ENCODE peak calls at places on chromosomes 4 and X, in six cellular contexts. L is tibial artery, F is fibroblast of lung, J is hepatocyte, D is Caco-2, M is OCI-LY7. C is an unnamed sample.

GRCh38 chr4:184590196-184590595 is 59.1 kb downstream of the CASP3 start:
- DNase-seq in L (no peak), F (no peak), J (no peak), D (no peak), M (no peak), C (no peak)

GRCh38 chrX:357693-358471 is 28.8 kb downstream of the PPP2R3B start:
- DNase-seq in L (no peak), F (peak; percentile 74), J (no peak), D (no peak), M (no peak), C (peak; percentile 13)

GRCh38 chrX:13754765-13755164 is 20.2 kb downstream of the OFD1 start:
- DNase-seq in L (no peak), F (no peak), J (no peak), D (peak; percentile 20), M (no peak), C (no peak)

GRCh38 chrX:16185725-16186136 is 18.4 kb downstream of the MAGEB17 start:
- DNase-seq in L (no peak), F (peak; percentile 90), J (no peak), D (no peak), M (no peak), C (no peak)

GRCh38 chrX:49233176-49233575 is at the start of gene CACNA1F:
- DNase-seq in L (no peak), F (no peak), J (no peak), D (no peak), M (no peak), C (no peak)

GRCh38 chrX:19332983-19333382 is 10.7 kb upstream of the PDHA1 start:
- DNase-seq in L (no peak), F (peak; percentile 10), J (peak; percentile 20), D (no peak), M (no peak), C (peak; percentile 52)

GRCh38 chrX:45842916-45843315 is 642.2 kb upstream of the DIPK2B start:
- DNase-seq in L (no peak), F (peak; percentile 38), J (no peak), D (no peak), M (no peak), C (no peak)

GRCh38 chrX:153499258-153499657 is 4.5 kb downstream of the BGN start:
- DNase-seq in L (no peak), F (no peak), J (no peak), D (no peak), M (no peak), C (no peak)

GRCh38 chrX:66760648-66761047 is 121.8 kb upstream of the EDA2R start:
- DNase-seq in L (no peak), F (no peak), J (no peak), D (peak; percentile 1), M (peak; percentile 1), C (no peak)

GRCh38 chrX:14899607-14900006 is 26.4 kb downstream of the MOSPD2 start:
- DNase-seq in L (no peak), F (peak; percentile 72), J (peak; percentile 8), D (no peak), M (no peak), C (no peak)

GRCh38 chr4:158930573-158930972 is 161.7 kb downstream of the FNIP2 start:
- DNase-seq in L (no peak), F (no peak), J (no peak), D (no peak), M (no peak), C (no peak)

GRCh38 chr4:159178147-159178541 is 75.3 kb downstream of the RAPGEF2 start:
- DNase-seq in L (no peak), F (peak; percentile 12), J (no peak), D (no peak), M (no peak), C (no peak)

GRCh38 chrX:65601530-65602281 is 65.7 kb upstream of the MSN start:
- DNase-seq in L (peak; percentile 88), F (peak; percentile 85), J (peak; percentile 34), D (no peak), M (peak; percentile 11), C (peak; percentile 75)

GRCh38 chr4:128290526-128290925 is 2.9 kb upstream of the PGRMC2 start:
- DNase-seq in L (no peak), F (no peak), J (no peak), D (no peak), M (no peak), C (no peak)

GRCh38 chr4:173194175-173194574 is 25.6 kb downstream of the GALNT7 start:
- DNase-seq in L (no peak), F (no peak), J (no peak), D (no peak), M (no peak), C (no peak)
- H3K4me1 ChIP-seq in L (no peaks in the 10 kb centered on the region), F (no peaks in the 10 kb centered on the region), J (no peaks in the 10 kb centered on the region), D (peaks cover 11% of the 10 kb centered on the region), M (peaks cover 10% of the 10 kb centered on the region), C (no peaks in the 10 kb centered on the region)

DNA sequence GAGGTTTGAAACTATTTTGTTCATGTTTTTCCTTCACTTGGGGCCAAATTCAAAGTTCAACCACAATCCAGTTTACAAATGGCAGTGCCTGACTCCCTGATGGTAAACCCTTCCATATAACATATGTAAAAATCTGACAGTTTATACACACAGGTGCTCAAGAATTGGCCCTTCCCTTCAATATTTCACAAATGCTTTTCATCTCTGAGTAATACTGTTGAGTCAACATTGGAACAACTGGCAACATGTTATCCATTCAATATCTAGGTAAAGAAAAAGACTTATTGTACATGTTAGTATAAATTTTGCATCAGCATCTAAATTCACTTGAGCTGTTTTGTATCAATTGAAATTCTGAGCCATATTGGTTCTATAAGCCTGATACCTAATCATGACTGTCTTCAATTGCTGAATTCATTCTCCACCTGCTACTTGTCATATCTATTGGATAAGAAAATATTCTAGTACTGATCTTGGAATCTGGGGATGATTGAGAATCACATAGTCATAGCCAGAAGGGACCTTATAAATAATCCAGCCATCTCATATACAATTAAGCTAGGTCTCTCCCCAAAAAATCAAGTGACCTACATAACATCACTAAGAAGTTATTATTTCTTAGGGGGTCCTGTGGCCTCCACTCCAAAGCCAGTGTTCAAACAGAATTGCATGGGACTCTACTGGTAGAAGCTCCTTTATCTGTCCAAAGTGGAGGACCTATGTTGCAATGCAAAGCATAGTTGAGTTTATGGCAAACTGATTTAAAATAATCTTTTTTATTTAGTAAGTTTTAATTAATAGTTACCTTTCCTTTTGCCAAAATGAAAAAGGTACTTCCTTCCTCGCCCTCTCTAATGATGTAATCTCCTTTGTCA is 61.9 kb downstream of the PRKG2 start:
- DNase-seq in L (no peak), F (no peak), J (no peak), D (peak; percentile 3), M (no peak), C (no peak)
- H3K4me3 ChIP-seq in L (no peak overlapping the region), F (no peak overlapping the region), J (no peak overlapping the region), D (peak overlapping the region; percentile 36), M (peak overlapping the region; percentile 65), C (peak overlapping the region; percentile 53)

GRCh38 chr4:89256203-89256800 is 51.3 kb downstream of the GPRIN3 start:
- DNase-seq in L (no peak), F (no peak), J (no peak), D (no peak), M (no peak), C (no peak)
- H3K4me1 ChIP-seq in L (no peaks in the 10 kb centered on the region), F (no peaks in the 10 kb centered on the region), J (no peaks in the 10 kb centered on the region), D (no peaks in the 10 kb centered on the region), M (no peaks in the 10 kb centered on the region), C (peaks cover 57% of the 10 kb centered on the region)

DNA sequence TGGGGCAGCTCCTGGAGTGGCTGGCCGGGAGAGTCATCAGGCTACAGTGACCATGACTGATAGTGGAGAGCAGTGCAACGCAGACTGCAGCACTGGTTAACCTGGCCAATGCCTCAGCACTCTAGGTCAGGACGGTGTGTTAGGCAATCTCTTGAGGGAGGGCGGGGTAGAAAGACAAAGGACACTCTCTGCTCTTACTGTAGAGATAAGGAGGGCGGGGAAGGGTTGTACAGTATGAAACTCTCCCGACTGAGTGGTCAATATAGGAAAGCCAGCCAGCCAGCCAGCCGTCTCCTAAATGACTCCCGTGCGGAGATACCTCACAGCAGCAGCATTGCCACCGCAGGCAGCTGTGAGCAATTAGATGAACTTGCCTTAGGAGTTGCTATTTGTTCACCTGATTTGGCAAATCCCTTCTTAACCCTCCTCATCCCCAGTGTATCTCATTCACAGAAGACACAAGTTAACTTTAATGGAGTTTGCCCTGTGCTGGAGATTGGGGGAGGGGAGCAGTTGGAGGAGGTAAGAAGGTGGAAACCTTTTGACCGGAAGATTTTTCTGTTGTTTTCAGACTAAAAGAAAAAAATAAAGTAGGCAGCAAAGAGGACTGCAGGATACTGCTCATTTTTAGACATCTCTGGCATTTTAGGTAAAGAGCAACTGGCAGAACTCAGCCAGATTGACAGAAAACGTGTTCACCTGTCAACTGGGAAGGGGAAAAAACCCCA is 330.5 kb downstream of the HNRNPD start:
- DNase-seq in L (no peak), F (no peak), J (peak; percentile 79), D (peak; percentile 88), M (no peak), C (no peak)
- H3K4me3 ChIP-seq in L (peak overlapping the region; percentile 62), F (no peak overlapping the region), J (peak overlapping the region; percentile 75), D (peak overlapping the region; percentile 63), M (no peak overlapping the region), C (peak overlapping the region; percentile 65)

GRCh38 chr4:8433181-8433580 is 7.3 kb downstream of the ACOX3 start:
- DNase-seq in L (no peak), F (no peak), J (no peak), D (no peak), M (no peak), C (no peak)

GRCh38 chr4:8439168-8439567 is 1.4 kb downstream of the ACOX3 start:
- DNase-seq in L (no peak), F (no peak), J (no peak), D (no peak), M (no peak), C (no peak)

GRCh38 chr4:8438743-8439142 is 1.8 kb downstream of the ACOX3 start:
- DNase-seq in L (no peak), F (no peak), J (no peak), D (no peak), M (no peak), C (no peak)

GRCh38 chr4:8434251-8435073 is 6.1 kb downstream of the ACOX3 start:
- DNase-seq in L (no peak), F (no peak), J (no peak), D (no peak), M (no peak), C (no peak)

GRCh38 chr4:8435656-8436121 is 4.8 kb downstream of the ACOX3 start:
- DNase-seq in L (no peak), F (no peak), J (no peak), D (peak; percentile 52), M (peak; percentile 77), C (no peak)
- H3K4me1 ChIP-seq in L (no peaks in the 10 kb centered on the region), F (peaks cover 5% of the 10 kb centered on the region), J (no peaks in the 10 kb centered on the region), D (no peaks in the 10 kb centered on the region), M (peaks cover 41% of the 10 kb centered on the region), C (peaks cover 72% of the 10 kb centered on the region)

GRCh38 chrX:81206471-81206870 is 4.6 kb downstream of the SH3BGRL start:
- DNase-seq in L (no peak), F (no peak), J (no peak), D (no peak), M (no peak), C (no peak)
- H3K4me3 ChIP-seq in L (no peak overlapping the region), F (no peak overlapping the region), J (no peak overlapping the region), D (no peak overlapping the region), M (no peak overlapping the region), C (no peak overlapping the region)

DNA sequence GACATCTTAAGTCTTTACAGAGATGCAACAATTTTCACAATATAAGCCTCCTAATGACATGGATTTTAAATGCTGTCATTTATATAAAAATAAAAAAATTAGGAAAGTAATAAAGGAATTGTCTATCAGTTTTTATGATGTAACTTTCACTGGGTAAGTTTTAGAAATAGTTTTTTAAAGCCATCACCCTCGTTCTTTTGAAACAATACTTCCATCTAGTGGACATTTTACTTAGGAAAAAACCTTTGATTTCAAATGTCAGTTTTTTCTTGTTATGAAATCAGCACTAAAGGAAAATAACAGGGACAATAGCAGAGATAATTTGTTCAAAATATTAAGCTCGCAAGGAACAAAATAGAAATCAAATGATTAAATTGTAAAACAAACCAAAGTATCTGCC is 24.3 kb upstream of the NDNF start:
- DNase-seq in L (no peak), F (peak; percentile 27), J (peak; percentile 26), D (no peak), M (peak; percentile 37), C (no peak)
- H3K4me1 ChIP-seq in L (no peaks in the 10 kb centered on the region), F (no peaks in the 10 kb centered on the region), J (no peaks in the 10 kb centered on the region), D (no peaks in the 10 kb centered on the region), M (no peaks in the 10 kb centered on the region), C (no peaks in the 10 kb centered on the region)